ENCODE peak calls at places on chromosomes 3 and 15, in eight cellular contexts. One of them, this sample, is unnamed.
A peak's percentile ranks its signal among the peaks of the same experiment; 100 is the strongest.

GRCh38 chr3:55877703-55878102 is 390.6 kb upstream of the WNT5A start:
- DNase-seq in T-cell: no peak
- DNase-seq in islet precursor cell: no peak
- DNase-seq in memory B cell: no peak
- DNase-seq in A172: no peak
- DNase-seq in activated T-cell treated with anti-CD3 and anti-CD28 coated beads, Interleukin-2, amount 50 U/mL, for 1 hour: no peak
- DNase-seq in COR-L47: no peak
- DNase-seq in HFF-Myc: no peak
- DNase-seq in this sample: no peak

GRCh38 chr15:45399381-45400212 is 21.3 kb upstream of the GATM start:
- DNase-seq in T-cell: no peak
- DNase-seq in islet precursor cell: no peak
- DNase-seq in memory B cell: peak; percentile 29
- DNase-seq in A172: peak; percentile 55
- DNase-seq in activated T-cell treated with anti-CD3 and anti-CD28 coated beads, Interleukin-2, amount 50 U/mL, for 1 hour: no peak
- DNase-seq in COR-L47: peak; percentile 68
- DNase-seq in HFF-Myc: peak; percentile 47
- DNase-seq in this sample: no peak

GRCh38 chr3:112761062-112761638 is 85.5 kb downstream of the CD200R1L start:
- DNase-seq in T-cell: no peak
- DNase-seq in islet precursor cell: no peak
- DNase-seq in memory B cell: no peak
- DNase-seq in A172: no peak
- DNase-seq in activated T-cell treated with anti-CD3 and anti-CD28 coated beads, Interleukin-2, amount 50 U/mL, for 1 hour: no peak
- DNase-seq in COR-L47: no peak
- DNase-seq in HFF-Myc: no peak
- DNase-seq in this sample: no peak

GRCh38 chr3:137669519-137670060 is 94.5 kb upstream of the SOX14 start:
- DNase-seq in T-cell: no peak
- DNase-seq in islet precursor cell: no peak
- DNase-seq in memory B cell: no peak
- DNase-seq in A172: no peak
- DNase-seq in activated T-cell treated with anti-CD3 and anti-CD28 coated beads, Interleukin-2, amount 50 U/mL, for 1 hour: no peak
- DNase-seq in COR-L47: no peak
- DNase-seq in HFF-Myc: no peak
- DNase-seq in this sample: no peak

GRCh38 chr3:39941941-39942340 is 132.5 kb downstream of the MYRIP start:
- DNase-seq in T-cell: no peak
- DNase-seq in islet precursor cell: no peak
- DNase-seq in memory B cell: no peak
- DNase-seq in A172: no peak
- DNase-seq in activated T-cell treated with anti-CD3 and anti-CD28 coated beads, Interleukin-2, amount 50 U/mL, for 1 hour: no peak
- DNase-seq in COR-L47: peak; percentile 16
- DNase-seq in HFF-Myc: no peak
- DNase-seq in this sample: no peak

GRCh38 chr3:24156466-24156865 is 211.4 kb downstream of the NR1D2 start:
- DNase-seq in T-cell: no peak
- DNase-seq in islet precursor cell: peak; percentile 90
- DNase-seq in memory B cell: no peak
- DNase-seq in A172: peak; percentile 95
- DNase-seq in activated T-cell treated with anti-CD3 and anti-CD28 coated beads, Interleukin-2, amount 50 U/mL, for 1 hour: no peak
- DNase-seq in COR-L47: no peak
- DNase-seq in HFF-Myc: peak; percentile 27
- DNase-seq in this sample: no peak

GRCh38 chr3:127193775-127194174 is 844 bp downstream of the PRR23E start:
- DNase-seq in T-cell: no peak
- DNase-seq in islet precursor cell: no peak
- DNase-seq in memory B cell: no peak
- DNase-seq in A172: no peak
- DNase-seq in activated T-cell treated with anti-CD3 and anti-CD28 coated beads, Interleukin-2, amount 50 U/mL, for 1 hour: no peak
- DNase-seq in COR-L47: no peak
- DNase-seq in HFF-Myc: no peak
- DNase-seq in this sample: no peak

GRCh38 chr3:176274161-176274560 is 923.1 kb downstream of the TBL1XR1 start:
- DNase-seq in T-cell: no peak
- DNase-seq in islet precursor cell: no peak
- DNase-seq in memory B cell: no peak
- DNase-seq in A172: no peak
- DNase-seq in activated T-cell treated with anti-CD3 and anti-CD28 coated beads, Interleukin-2, amount 50 U/mL, for 1 hour: no peak
- DNase-seq in COR-L47: peak; percentile 97
- DNase-seq in HFF-Myc: no peak
- DNase-seq in this sample: peak; percentile 100

GRCh38 chr3:184231671-184232070 is 2.3 kb downstream of the VWA5B2 start:
- DNase-seq in T-cell: no peak
- DNase-seq in islet precursor cell: peak; percentile 40
- DNase-seq in memory B cell: no peak
- DNase-seq in A172: no peak
- DNase-seq in activated T-cell treated with anti-CD3 and anti-CD28 coated beads, Interleukin-2, amount 50 U/mL, for 1 hour: no peak
- DNase-seq in COR-L47: no peak
- DNase-seq in HFF-Myc: no peak
- DNase-seq in this sample: no peak

GRCh38 chr3:25354071-25354470 is 74.0 kb upstream of the RARB start:
- DNase-seq in T-cell: no peak
- DNase-seq in islet precursor cell: no peak
- DNase-seq in memory B cell: no peak
- DNase-seq in A172: no peak
- DNase-seq in activated T-cell treated with anti-CD3 and anti-CD28 coated beads, Interleukin-2, amount 50 U/mL, for 1 hour: no peak
- DNase-seq in COR-L47: no peak
- DNase-seq in HFF-Myc: no peak
- DNase-seq in this sample: no peak

GRCh38 chr3:113148307-113148703 is 63.1 kb upstream of the BOC start:
- DNase-seq in T-cell: no peak
- DNase-seq in islet precursor cell: peak; percentile 91
- DNase-seq in memory B cell: no peak
- DNase-seq in A172: no peak
- DNase-seq in activated T-cell treated with anti-CD3 and anti-CD28 coated beads, Interleukin-2, amount 50 U/mL, for 1 hour: no peak
- DNase-seq in COR-L47: peak; percentile 91
- DNase-seq in HFF-Myc: no peak
- DNase-seq in this sample: peak; percentile 32

GRCh38 chr15:48395532-48396011 is 64.3 kb downstream of the DUT start:
- DNase-seq in T-cell: no peak
- DNase-seq in islet precursor cell: no peak
- DNase-seq in memory B cell: no peak
- DNase-seq in A172: peak; percentile 88
- DNase-seq in activated T-cell treated with anti-CD3 and anti-CD28 coated beads, Interleukin-2, amount 50 U/mL, for 1 hour: no peak
- DNase-seq in COR-L47: no peak
- DNase-seq in HFF-Myc: no peak
- DNase-seq in this sample: no peak

GRCh38 chr3:113166719-113167492 is 44.5 kb upstream of the BOC start:
- DNase-seq in T-cell: no peak
- DNase-seq in islet precursor cell: peak; percentile 95
- DNase-seq in memory B cell: no peak
- DNase-seq in A172: peak; percentile 20
- DNase-seq in activated T-cell treated with anti-CD3 and anti-CD28 coated beads, Interleukin-2, amount 50 U/mL, for 1 hour: no peak
- DNase-seq in COR-L47: peak; percentile 98
- DNase-seq in HFF-Myc: peak; percentile 65
- DNase-seq in this sample: no peak

This sample was measured in NCI-H146.